ENCODE peak calls at places on chromosomes 1 and 21, in four cellular contexts. Y is HEK293T, R is GM12878, Z is HepG2. U is an unnamed sample.

GRCh38 chr1:64318428-64318827 is 115.0 kb downstream of the UBE2U start:
- DNase-seq in Z (no peak), Y (no peak), R (no peak), U (no peak)

GRCh38 chr1:201937624-201938212 is 8.6 kb downstream of the LMOD1 start:
- DNase-seq in Z (no peak), R (no peak), Y (no peak), U (no peak)

GRCh38 chr1:213394837-213395236 is 343.8 kb downstream of the RPS6KC1 start:
- DNase-seq in Z (no peak), R (no peak), Y (no peak), U (no peak)

GRCh38 chr1:67162954-67163353 is 3.3 kb upstream of the IL23R start:
- DNase-seq in Z (peak), R (no peak), Y (no peak), U (no peak)

GRCh38 chr21:46000731-46001641 is 19.4 kb downstream of the COL6A1 start:
- DNase-seq in R (no peak), Z (no peak), Y (no peak), U (peak)

GRCh38 chr1:243791586-243792267 is 58.3 kb downstream of the AKT3 start:
- DNase-seq in Z (no peak), Y (no peak), R (no peak), U (no peak)

GRCh38 chr1:224668991-224669390 is 52.9 kb downstream of the CNIH3 start:
- DNase-seq in Y (no peak), Z (no peak), R (no peak), U (no peak)

GRCh38 chr1:225471453-225472301 is 43.8 kb upstream of the LBR start:
- DNase-seq in Y (no peak), Z (no peak), R (no peak), U (no peak)

GRCh38 chr1:20404466-20404865 is 81.5 kb downstream of the CAMK2N1 start:
- DNase-seq in Z (no peak), Y (no peak), R (no peak), U (no peak)

GRCh38 chr1:158516966-158517365 is 37.2 kb downstream of the OR6Y1 start:
- DNase-seq in R (no peak), Y (no peak), Z (no peak), U (no peak)

GRCh38 chr1:211327341-211327921 is 798 bp downstream of the TRAF5 start:
- DNase-seq in R (no peak), Z (no peak), Y (no peak), U (no peak)

GRCh38 chr1:170964506-170964905 is 29.2 kb downstream of the MROH9 start:
- DNase-seq in Y (no peak), Z (no peak), R (no peak), U (no peak)

GRCh38 chr1:221509575-221510360 is 232.1 kb downstream of the DUSP10 start:
- DNase-seq in R (peak), Z (no peak), Y (no peak), U (no peak)

GRCh38 chr1:64581786-64582185 is 111.9 kb downstream of the CACHD1 start:
- DNase-seq in R (no peak), Y (no peak), Z (no peak), U (no peak)

GRCh38 chr1:172561252-172561651 is 28.3 kb downstream of the SUCO start:
- DNase-seq in Y (no peak), R (no peak), Z (no peak), U (no peak)

GRCh38 chr1:46202975-46203737 is at the start of gene LURAP1:
- DNase-seq in Z (no peak), R (no peak), Y (peak), U (peak)

GRCh38 chr1:59195151-59195550 is 101.7 kb upstream of the FGGY start:
- DNase-seq in Y (no peak), Z (no peak), R (no peak), U (no peak)

GRCh38 chr1:231019711-231020110 is 20.3 kb downstream of the FAM89A start:
- DNase-seq in Z (no peak), R (no peak), Y (no peak), U (no peak)

GRCh38 chr1:32303997-32304622 is 12.2 kb downstream of the HDAC1 start:
- DNase-seq in Y (no peak), R (no peak), Z (no peak), U (no peak)

GRCh38 chr1:151994956-151995355 is 1.3 kb upstream of the S100A10 start:
- DNase-seq in Z (no peak), R (no peak), Y (no peak), U (no peak)

GRCh38 chr1:94974224-94974623 is 47.3 kb upstream of the CNN3 start:
- DNase-seq in R (no peak), Z (no peak), Y (no peak), U (no peak)

GRCh38 chr1:169383449-169383848 is 15.5 kb downstream of the BLZF1 start:
- DNase-seq in R (no peak), Y (no peak), Z (no peak), U (no peak)

GRCh38 chr1:198686069-198686728 is 47.4 kb downstream of the PTPRC start:
- DNase-seq in R (no peak), Z (peak), Y (no peak), U (no peak)

GRCh38 chr1:12052997-12053686 is 10.0 kb upstream of the TNFRSF8 start:
- DNase-seq in Y (no peak), R (no peak), Z (no peak), U (no peak)
- TF ChIP-seq FOXK2 in Y (no peak), R (no peak), Z (no peak), U (no peak)

DNA sequence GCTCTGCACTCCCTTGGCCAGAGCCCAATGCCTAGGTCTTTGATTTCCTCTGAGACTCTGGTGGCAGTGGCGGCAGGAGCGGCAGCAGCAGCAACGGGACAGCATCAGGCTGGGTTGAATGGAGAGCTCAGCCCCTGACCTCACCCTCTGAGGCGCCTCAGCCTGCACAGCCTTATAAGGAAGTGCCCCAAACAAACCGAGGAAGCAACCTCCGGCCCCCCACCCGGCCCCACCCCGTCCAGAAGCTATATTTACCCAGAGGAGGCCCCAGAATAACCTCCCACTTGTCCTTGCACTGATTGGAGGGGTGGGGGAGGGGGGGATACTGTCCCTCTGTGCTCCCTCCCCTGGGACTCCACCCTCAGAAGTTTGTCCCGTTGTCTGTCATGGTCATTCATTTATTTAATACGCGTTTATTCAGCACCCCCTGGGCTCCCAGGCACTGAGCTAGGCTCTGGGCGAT is 12.2 kb downstream of the NES start:
- DNase-seq in R (no peak), Y (no peak), Z (peak), U (no peak)
- TF ChIP-seq FOXK2 in R (no peak), Y (no peak), Z (no peak), U (no peak)

GRCh38 chr1:109803901-109804331 is 40.2 kb upstream of the EPS8L3 start:
- DNase-seq in Z (no peak), Y (no peak), R (no peak), U (no peak)
- TF ChIP-seq FOXK2 in Z (no peak), Y (no peak), R (no peak), U (no peak)

GRCh38 chr1:174877208-174877673 is 122.5 kb upstream of the CACYBP start:
- DNase-seq in R (no peak), Y (no peak), Z (no peak), U (peak)

GRCh38 chr1:174871886-174872285 is 127.9 kb upstream of the CACYBP start:
- DNase-seq in Z (no peak), R (no peak), Y (no peak), U (no peak)

GRCh38 chr1:174872615-174873058 is 127.1 kb upstream of the CACYBP start:
- DNase-seq in Z (no peak), R (no peak), Y (no peak), U (peak)

GRCh38 chr1:174875306-174875705 is 124.4 kb upstream of the CACYBP start:
- DNase-seq in Z (peak), Y (peak), R (no peak), U (peak)

DNA sequence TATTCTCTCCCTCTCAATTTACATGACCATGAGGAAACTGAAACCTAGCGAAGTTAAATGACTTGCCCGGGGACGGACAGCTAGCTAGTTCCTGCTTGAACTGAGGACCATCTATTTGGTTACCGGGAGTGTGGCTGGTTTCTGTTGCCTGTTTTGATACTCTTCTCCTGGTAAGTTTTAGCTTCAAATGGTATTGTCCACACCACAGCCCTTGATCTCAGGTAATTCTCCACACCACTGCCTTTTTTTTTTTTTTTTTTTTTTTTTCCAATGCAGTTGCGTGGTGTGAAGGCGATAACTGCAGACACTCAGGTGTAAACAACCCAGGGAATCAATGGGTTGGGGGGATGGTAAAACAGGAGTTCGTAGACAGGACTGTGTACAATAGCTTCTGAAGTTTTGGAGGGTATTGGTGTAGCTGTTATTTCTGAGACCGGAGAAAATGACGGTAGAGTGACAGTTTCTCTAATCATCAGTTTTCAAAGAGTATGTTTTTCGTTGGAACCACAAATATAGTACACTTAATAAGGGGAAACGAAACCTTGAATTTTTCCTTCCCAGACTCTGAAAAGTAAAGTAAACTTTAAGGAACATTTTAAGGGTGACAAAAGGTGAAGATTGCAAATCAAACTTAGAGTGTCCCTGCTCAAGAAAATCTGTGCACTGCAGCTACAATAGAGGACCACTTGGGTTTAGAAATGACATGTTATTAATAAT is 125.3 kb upstream of the CACYBP start:
- DNase-seq in Z (no peak), R (peak), Y (no peak), U (no peak)
- TF ChIP-seq FOXK2 in Z (no peak), R (no peak), Y (no peak), U (no peak)

DNA sequence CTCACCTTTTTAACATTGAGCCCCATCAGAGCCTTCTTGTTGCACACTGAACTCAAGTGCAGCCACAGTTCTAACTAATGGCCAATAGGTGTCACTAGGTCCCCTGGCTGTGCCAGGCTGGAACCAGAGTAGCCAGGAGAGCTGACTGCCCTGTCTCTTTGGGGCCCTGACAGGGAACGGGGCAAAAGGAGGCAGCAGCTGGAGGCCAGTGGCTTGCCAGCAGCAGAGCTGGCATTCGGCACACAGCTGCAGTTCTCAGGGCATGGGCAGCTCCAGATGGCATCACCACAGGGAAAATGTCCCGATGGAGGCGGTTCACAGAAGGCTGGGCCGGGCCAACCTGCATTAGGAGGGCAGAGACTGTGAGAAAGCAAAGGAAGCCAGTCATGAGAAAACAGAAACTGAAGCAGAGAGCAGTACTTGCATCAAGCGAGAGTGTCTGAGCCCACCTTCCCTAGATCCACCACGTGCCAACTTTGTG is 188.6 kb downstream of the FCRL5 start:
- DNase-seq in Y (peak), R (peak), Z (peak), U (peak)
- TF ChIP-seq FOXK2 in Y (no peak), R (no peak), Z (no peak), U (no peak)

GRCh38 chr1:54064244-54064643 is 10.8 kb downstream of the TCEANC2 start:
- DNase-seq in R (no peak), Y (no peak), Z (no peak), U (no peak)
- TF ChIP-seq FOXK2 in R (no peak), Y (no peak), Z (no peak), U (no peak)

GRCh38 chr1:91570105-91570448 is 69.4 kb downstream of the CDC7 start:
- DNase-seq in Y (no peak), Z (no peak), R (no peak), U (no peak)

GRCh38 chr1:91567583-91567982 is 66.9 kb downstream of the CDC7 start:
- DNase-seq in Z (no peak), Y (no peak), R (no peak), U (no peak)

GRCh38 chr1:91568261-91568660 is 67.6 kb downstream of the CDC7 start:
- DNase-seq in R (no peak), Z (no peak), Y (no peak), U (no peak)

GRCh38 chr1:91572044-91572443 is 71.4 kb downstream of the CDC7 start:
- DNase-seq in Y (no peak), R (peak), Z (no peak), U (no peak)

GRCh38 chr1:91569411-91570104 is 68.9 kb downstream of the CDC7 start:
- DNase-seq in R (no peak), Y (no peak), Z (no peak), U (no peak)
- TF ChIP-seq FOXK2 in R (no peak), Y (no peak), Z (no peak), U (no peak)

DNA sequence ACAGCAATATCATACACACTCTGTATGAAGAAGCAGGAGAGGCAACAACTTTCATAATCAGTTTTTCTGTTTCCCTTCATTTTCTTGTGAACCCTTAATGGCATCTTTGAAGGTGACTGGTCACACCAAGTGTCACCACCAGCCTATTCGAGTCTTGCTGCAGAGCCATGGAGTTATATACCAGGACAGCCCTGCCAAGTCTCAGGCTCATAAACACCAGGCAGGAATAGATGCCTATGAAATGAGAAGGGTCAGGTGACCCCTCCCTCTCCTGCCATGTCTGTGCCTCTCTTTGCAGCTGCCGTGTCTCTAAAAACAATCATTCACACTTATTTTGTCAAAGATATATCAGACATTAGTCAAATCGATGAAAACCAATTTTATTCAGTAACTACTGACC is 28.0 kb downstream of the NECAP2 start:
- DNase-seq in R (no peak), Y (no peak), Z (no peak), U (no peak)
- TF ChIP-seq FOXK2 in R (no peak), Y (no peak), Z (no peak), U (no peak)